ENCODE peak calls at places on chromosomes 13 and 19, in nine cellular contexts. Y is thoracic aorta, Z is GM04503, M is NCI-H1930, C is stomach, K is endodermal cell, H is GM18507, S is substantia nigra, V is SW480. B is an unnamed sample.
A peak's percentile ranks its signal among the peaks of the same experiment; 100 is the strongest.

GRCh38 chr19:10191347-10191746 is 3.4 kb downstream of the DNMT1 start:
- DNase-seq in Y (no peak), Z (peak; percentile 77), M (no peak), C (peak; percentile 76), K (no peak), H (no peak), S (no peak), V (no peak), B (no peak)

GRCh38 chr19:10471909-10472308 is 31.2 kb downstream of the KEAP1 start:
- DNase-seq in Y (no peak), Z (no peak), M (no peak), C (no peak), K (no peak), H (no peak), S (no peak), V (peak; percentile 54), B (peak; percentile 19)

GRCh38 chr13:37833411-37833810 is 36.2 kb downstream of the TRPC4 start:
- DNase-seq in Y (no peak), Z (no peak), M (no peak), C (no peak), K (no peak), H (no peak), S (no peak), V (no peak), B (no peak)

GRCh38 chr13:94711561-94712286 is 621 bp downstream of the SOX21 start:
- DNase-seq in Y (no peak), Z (no peak), M (no peak), C (no peak), K (no peak), H (no peak), S (no peak), V (no peak), B (no peak)

GRCh38 chr19:15454371-15454800 is 4.6 kb upstream of the WIZ start:
- DNase-seq in Y (no peak), Z (no peak), M (no peak), C (peak; percentile 51), K (no peak), H (no peak), S (no peak), V (no peak), B (no peak)

GRCh38 chr19:22619932-22620331 is 14.2 kb upstream of the ZNF492 start:
- DNase-seq in Y (no peak), Z (no peak), M (no peak), C (no peak), K (no peak), H (no peak), S (no peak), V (no peak), B (no peak)

GRCh38 chr13:40355126-40355719 is 311.2 kb downstream of the FOXO1 start:
- DNase-seq in Y (no peak), Z (no peak), M (no peak), C (no peak), K (peak; percentile 76), H (no peak), S (no peak), V (no peak), B (peak; percentile 40)

GRCh38 chr13:46622918-46623256 is 69.9 kb downstream of the LRCH1 start:
- DNase-seq in Y (no peak), Z (peak; percentile 68), M (no peak), C (no peak), K (no peak), H (no peak), S (no peak), V (no peak), B (no peak)

GRCh38 chr19:821228-821975 is at the start of gene PLPPR3:
- DNase-seq in Y (no peak), Z (no peak), M (no peak), C (no peak), K (peak; percentile 83), H (no peak), S (no peak), V (no peak), B (no peak)

GRCh38 chr13:51451467-51452390 is 1.1 kb downstream of the INTS6 start:
- DNase-seq in Y (peak; percentile 73), Z (no peak), M (peak; percentile 76), C (peak; percentile 86), K (peak; percentile 92), H (peak; percentile 39), S (peak; percentile 65), V (peak; percentile 87), B (peak; percentile 81)

GRCh38 chr19:11767633-11768133 is 883 bp downstream of the ZNF441 start:
- DNase-seq in Y (no peak), Z (no peak), M (no peak), C (peak; percentile 49), K (peak; percentile 46), H (peak; percentile 37), S (peak; percentile 7), V (peak; percentile 50), B (peak; percentile 60)

GRCh38 chr13:64446372-64446771 is 2783.8 kb downstream of the PCDH9 start:
- DNase-seq in Y (no peak), Z (no peak), M (no peak), C (no peak), K (no peak), H (no peak), S (no peak), V (peak; percentile 3), B (peak; percentile 39)

GRCh38 chr19:17555929-17556813 is 722 bp downstream of the COLGALT1 start:
- DNase-seq in Y (no peak), Z (no peak), M (no peak), C (peak; percentile 69), K (peak; percentile 82), H (no peak), S (peak; percentile 35), V (peak; percentile 58), B (peak; percentile 75)

GRCh38 chr13:98466634-98467236 is 110.2 kb downstream of the STK24 start:
- DNase-seq in Y (no peak), Z (no peak), M (peak; percentile 31), C (no peak), K (peak; percentile 94), H (no peak), S (no peak), V (peak; percentile 51), B (peak; percentile 76)

GRCh38 chr13:41614671-41615519 is 157.5 kb downstream of the RGCC start:
- DNase-seq in Y (no peak), Z (no peak), M (no peak), C (no peak), K (no peak), H (no peak), S (no peak), V (peak; percentile 64), B (peak; percentile 81)

GRCh38 chr13:67133476-67133875 is 96.7 kb downstream of the PCDH9 start:
- DNase-seq in Y (no peak), Z (no peak), M (no peak), C (no peak), K (no peak), H (no peak), S (no peak), V (no peak), B (no peak)

GRCh38 chr19:51887522-51888498 is at the start of gene ZNF577:
- DNase-seq in Y (peak; percentile 63), Z (peak; percentile 50), M (no peak), C (peak; percentile 86), K (peak; percentile 92), H (no peak), S (peak; percentile 60), V (peak; percentile 88), B (peak; percentile 60)

B was measured in HT-29.